ENCODE peak calls at places on chromosomes 12 and 14, in five cellular contexts. G, T, I, Y and R are unnamed samples.
A peak's percentile ranks its signal among the peaks of the same experiment; 100 is the strongest.

GRCh38 chr12:103848132-103848531 is 7.1 kb upstream of the NT5DC3 start:
- DNase-seq in G (peak; percentile 56), T (no peak), I (no peak), Y (no peak), R (no peak)

GRCh38 chr12:54050479-54050805 is 3.2 kb upstream of the HOXC4 start:
- DNase-seq in G (no peak), T (no peak), I (no peak), Y (no peak), R (no peak)

GRCh38 chr14:52692248-52692962 is 3.0 kb downstream of the ERO1A start:
- DNase-seq in G (no peak), T (no peak), I (no peak), Y (peak; percentile 75), R (peak; percentile 27)

GRCh38 chr12:57735198-57735855 is 3.2 kb downstream of the AGAP2 start:
- DNase-seq in G (no peak), T (no peak), I (no peak), Y (no peak), R (no peak)

GRCh38 chr14:69539631-69540410 is 34.9 kb downstream of the CCDC177 start:
- DNase-seq in G (no peak), T (no peak), I (peak; percentile 31), Y (peak; percentile 56), R (no peak)

GRCh38 chr14:45112886-45113772 is 21.2 kb downstream of the FKBP3 start:
- DNase-seq in G (no peak), T (no peak), I (no peak), Y (peak; percentile 62), R (no peak)

GRCh38 chr14:77053046-77053841 is 24.7 kb upstream of the IRF2BPL start:
- DNase-seq in G (peak; percentile 69), T (peak; percentile 88), I (peak; percentile 82), Y (peak; percentile 76), R (peak; percentile 77)

GRCh38 chr12:7269273-7269672 is 34.6 kb upstream of the ACSM4 start:
- DNase-seq in G (no peak), T (no peak), I (no peak), Y (peak; percentile 1), R (no peak)

GRCh38 chr12:81350309-81350708 is 272.4 kb downstream of the ACSS3 start:
- DNase-seq in G (no peak), T (no peak), I (no peak), Y (no peak), R (no peak)

GRCh38 chr14:37594238-37594915 is 672 bp downstream of the FOXA1 start:
- DNase-seq in G (peak; percentile 90), T (no peak), I (peak; percentile 77), Y (peak; percentile 80), R (no peak)
- TF ChIP-seq CTCF in G (peak; percentile 87), T (no peak), I (peak; percentile 85), Y (peak; percentile 81), R (no peak)

DNA sequence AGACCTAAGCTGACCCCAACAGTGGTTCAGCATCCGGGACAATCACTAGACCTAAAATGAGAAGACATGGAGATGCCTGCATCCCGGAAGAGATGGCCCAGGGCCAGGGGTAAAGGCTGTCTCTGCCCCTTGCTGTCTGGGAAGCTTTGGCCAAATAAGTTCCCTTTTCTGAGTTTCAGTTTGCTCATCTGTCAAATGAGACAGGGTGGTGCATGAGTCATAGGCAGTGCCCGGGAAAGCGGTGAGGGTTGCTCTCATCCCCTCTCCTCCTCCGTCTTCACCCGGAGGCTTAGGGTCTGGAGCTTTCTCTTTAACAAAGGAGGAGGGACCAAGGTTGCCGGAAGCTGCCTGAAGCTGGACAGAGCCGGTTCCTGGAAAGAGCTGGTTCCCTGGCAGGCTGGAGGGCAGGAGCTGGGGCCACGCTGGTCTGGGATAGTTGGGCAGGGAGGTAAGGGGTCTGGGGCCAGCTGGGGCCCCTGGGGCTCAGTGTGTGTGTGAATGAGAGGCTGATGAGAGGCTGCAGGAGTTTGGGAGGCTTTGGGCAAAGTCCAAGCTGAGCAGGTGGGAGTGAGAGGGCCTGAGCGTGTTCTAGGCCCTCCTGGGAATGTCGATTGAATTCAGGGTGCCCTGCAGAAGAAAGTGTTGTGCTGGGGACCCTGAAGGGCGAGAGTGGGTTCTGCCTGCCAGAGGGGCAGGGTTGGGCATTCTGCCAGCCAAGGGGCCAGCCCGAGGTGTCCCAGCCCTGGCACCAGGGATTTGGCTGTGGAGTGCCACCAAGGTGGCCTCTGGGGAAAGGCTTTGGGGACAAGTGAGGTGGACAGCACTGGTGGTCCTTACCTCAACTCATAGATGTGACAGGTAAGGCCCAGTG is at the start of gene SDSL:
- DNase-seq in G (peak; percentile 49), T (peak; percentile 80), I (peak; percentile 80), Y (peak; percentile 80), R (peak; percentile 31)
- TF ChIP-seq POLR2A in G (peak; percentile 36), T (no peak), I (no peak), Y (no peak), R (no peak)

GRCh38 chr12:132064641-132065040 is 79.5 kb downstream of the DDX51 start:
- DNase-seq in G (no peak), T (no peak), I (no peak), Y (no peak), R (no peak)
- TF ChIP-seq CTCF in G (no peak), T (no peak), I (no peak), Y (no peak), R (no peak)

DNA sequence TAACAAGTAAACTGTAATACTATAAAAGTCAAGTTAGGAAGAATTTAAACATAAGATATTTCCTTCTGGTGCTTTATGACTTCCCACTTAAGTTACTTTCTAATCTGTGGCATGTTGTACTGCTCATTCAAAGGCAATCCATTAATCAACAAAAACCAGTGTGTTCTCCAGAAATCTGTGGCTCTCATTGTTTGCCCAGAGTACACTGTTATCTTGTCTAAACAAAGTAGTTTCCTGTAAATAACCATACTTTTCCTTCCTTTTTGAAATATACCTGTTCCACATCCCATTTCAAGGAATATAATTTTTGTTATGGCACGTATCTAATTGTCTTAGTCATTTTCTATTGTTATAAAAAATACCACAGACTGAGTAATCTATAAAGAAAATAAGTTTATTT is 184.1 kb downstream of the CCER1 start:
- DNase-seq in G (no peak), T (no peak), I (no peak), Y (no peak), R (no peak)
- TF ChIP-seq POLR2A in G (no peak), T (no peak), I (no peak), Y (no peak), R (no peak)

DNA sequence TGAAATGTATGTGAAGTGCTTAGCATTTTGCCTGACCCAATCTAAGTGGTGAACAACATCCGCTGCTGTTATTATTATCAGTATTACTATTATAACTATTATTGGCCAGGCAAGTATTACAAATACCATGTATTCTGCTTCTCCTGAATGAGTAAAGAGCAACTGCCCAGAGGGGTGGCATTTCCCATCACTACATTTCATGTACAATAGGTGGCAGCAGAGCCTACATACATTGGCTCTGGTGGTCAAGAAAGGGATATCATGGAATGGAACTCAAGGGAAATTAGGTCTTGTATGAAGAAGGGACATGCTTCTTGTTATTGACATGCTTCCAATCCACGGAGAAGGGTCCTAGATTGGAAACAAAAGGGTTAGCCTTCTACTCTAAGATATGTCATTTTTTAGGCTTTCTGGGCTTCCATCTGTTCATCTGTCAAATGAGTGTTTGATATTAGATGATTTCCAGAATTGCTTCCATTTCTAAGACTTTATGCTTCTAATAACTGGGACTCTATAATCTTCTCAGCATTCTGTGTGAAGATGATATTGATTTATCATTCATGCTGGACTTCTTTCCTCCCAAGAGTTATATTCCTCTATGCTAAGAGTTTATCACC is 239.0 kb downstream of the SSPN start:
- DNase-seq in G (no peak), T (no peak), I (peak; percentile 44), Y (peak; percentile 68), R (no peak)
- TF ChIP-seq CTCF in G (peak; percentile 72), T (peak; percentile 64), I (peak; percentile 68), Y (peak; percentile 81), R (peak; percentile 60)

GRCh38 chr12:110718222-110718908 is 24.3 kb downstream of the PPP1CC start:
- DNase-seq in G (no peak), T (no peak), I (no peak), Y (no peak), R (no peak)
- TF ChIP-seq POLR2A in G (no peak), T (no peak), I (no peak), Y (no peak), R (no peak)

GRCh38 chr12:116698131-116698495 is 39.8 kb downstream of the SPRING1 start:
- DNase-seq in G (peak; percentile 49), T (no peak), I (no peak), Y (no peak), R (no peak)

GRCh38 chr12:116695464-116695725 is 42.5 kb downstream of the SPRING1 start:
- DNase-seq in G (no peak), T (no peak), I (no peak), Y (no peak), R (no peak)

GRCh38 chr12:116700066-116700465 is 37.8 kb downstream of the SPRING1 start:
- DNase-seq in G (no peak), T (no peak), I (no peak), Y (no peak), R (no peak)

GRCh38 chr12:116698554-116698953 is 39.3 kb downstream of the SPRING1 start:
- DNase-seq in G (no peak), T (no peak), I (no peak), Y (no peak), R (no peak)

DNA sequence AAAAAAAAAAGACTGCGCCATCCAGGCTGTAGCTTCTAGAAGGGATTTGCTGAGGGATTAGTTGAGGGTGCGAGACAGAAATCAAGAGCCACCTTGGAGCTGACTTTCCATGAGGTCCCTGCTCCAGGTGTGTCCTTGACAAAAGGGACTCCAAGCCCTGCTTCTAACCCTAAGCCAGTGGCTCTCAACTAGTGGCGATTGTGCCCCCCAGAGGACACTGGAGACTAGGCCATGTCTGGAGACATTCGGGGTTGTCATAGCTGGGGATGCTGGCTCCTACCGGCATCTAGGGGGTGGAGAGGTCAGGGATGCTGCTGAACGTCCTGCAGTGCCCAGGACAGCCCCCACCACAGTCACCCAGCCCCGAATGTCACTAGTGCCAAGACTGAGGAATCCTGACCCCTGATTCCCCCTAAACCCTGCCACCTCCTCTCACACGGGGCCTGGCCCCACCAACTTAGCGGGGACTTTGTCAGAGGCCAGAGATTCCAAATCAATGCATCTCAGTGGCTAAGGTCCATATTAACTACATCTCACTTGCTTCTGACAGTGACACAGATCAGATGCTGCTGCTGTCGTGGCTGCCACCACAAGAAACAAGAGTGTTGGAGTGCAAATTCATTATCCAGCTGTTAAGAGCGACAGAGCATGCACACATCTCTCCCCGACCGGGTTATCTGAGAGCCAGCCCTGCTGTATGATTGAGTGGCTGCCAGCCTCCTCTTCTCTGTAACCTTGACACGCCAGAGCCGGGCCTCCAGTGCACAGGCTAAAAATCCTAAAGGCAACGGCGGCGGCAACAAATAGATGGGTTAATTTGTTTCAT is 40.4 kb downstream of the SPRING1 start:
- DNase-seq in G (peak; percentile 49), T (no peak), I (peak; percentile 75), Y (no peak), R (no peak)
- TF ChIP-seq CTCF in G (peak; percentile 14), T (no peak), I (no peak), Y (peak; percentile 29), R (no peak)

GRCh38 chr14:100065942-100066574 is 836 bp downstream of the EVL start:
- DNase-seq in G (no peak), T (no peak), I (no peak), Y (no peak), R (no peak)
- TF ChIP-seq POLR2A in G (no peak), T (no peak), I (no peak), Y (no peak), R (no peak)

GRCh38 chr12:107435072-107435471 is 250.5 kb upstream of the PWP1 start:
- DNase-seq in G (no peak), T (no peak), I (no peak), Y (peak; percentile 18), R (no peak)
- TF ChIP-seq CTCF in G (no peak), T (no peak), I (no peak), Y (no peak), R (no peak)